ENCODE peak calls at places on chromosomes 1 and 21, in ten cellular contexts. One of them, this sample, is unnamed.

GRCh38 chr1:38258085-38258484 is 211.5 kb upstream of the POU3F1 start:
- DNase-seq in activated CD4-positive, CD25-positive, alpha-beta regulatory T cell treated with anti-CD3 and anti-CD28 coated beads, Interleukin-2, amount 50 U/mL, for 72 hours: no peak
- DNase-seq in iris pigment epithelial cell: no peak
- DNase-seq in GM20000: no peak
- DNase-seq in GDM1: no peak
- DNase-seq in stimulated activated CD4-positive, alpha-beta T cell treated with anti-CD3 and anti-CD28 coated beads, Interleukin-1b, Interleukin-23, amount 100 ng/mL, for 4 hours: no peak
- DNase-seq in T47D: no peak
- DNase-seq in brain microvascular endothelial cell: no peak
- DNase-seq in substantia nigra: no peak
- DNase-seq in Right ventricle myocardium inferior: no peak
- DNase-seq in this sample: no peak

GRCh38 chr1:71908313-71908712 is 374.0 kb downstream of the NEGR1 start:
- DNase-seq in activated CD4-positive, CD25-positive, alpha-beta regulatory T cell treated with anti-CD3 and anti-CD28 coated beads, Interleukin-2, amount 50 U/mL, for 72 hours: no peak
- DNase-seq in iris pigment epithelial cell: no peak
- DNase-seq in GM20000: no peak
- DNase-seq in GDM1: no peak
- DNase-seq in stimulated activated CD4-positive, alpha-beta T cell treated with anti-CD3 and anti-CD28 coated beads, Interleukin-1b, Interleukin-23, amount 100 ng/mL, for 4 hours: no peak
- DNase-seq in T47D: no peak
- DNase-seq in brain microvascular endothelial cell: no peak
- DNase-seq in substantia nigra: no peak
- DNase-seq in Right ventricle myocardium inferior: no peak
- DNase-seq in this sample: no peak

GRCh38 chr1:229887043-229887822 is 179.8 kb upstream of the GALNT2 start:
- DNase-seq in activated CD4-positive, CD25-positive, alpha-beta regulatory T cell treated with anti-CD3 and anti-CD28 coated beads, Interleukin-2, amount 50 U/mL, for 72 hours: no peak
- DNase-seq in iris pigment epithelial cell: no peak
- DNase-seq in GM20000: no peak
- DNase-seq in GDM1: no peak
- DNase-seq in stimulated activated CD4-positive, alpha-beta T cell treated with anti-CD3 and anti-CD28 coated beads, Interleukin-1b, Interleukin-23, amount 100 ng/mL, for 4 hours: no peak
- DNase-seq in T47D: peak; percentile 30
- DNase-seq in brain microvascular endothelial cell: no peak
- DNase-seq in substantia nigra: no peak
- DNase-seq in Right ventricle myocardium inferior: no peak
- DNase-seq in this sample: no peak

GRCh38 chr1:85623061-85623471 is 42.5 kb downstream of the CCN1 start:
- DNase-seq in activated CD4-positive, CD25-positive, alpha-beta regulatory T cell treated with anti-CD3 and anti-CD28 coated beads, Interleukin-2, amount 50 U/mL, for 72 hours: no peak
- DNase-seq in iris pigment epithelial cell: peak; percentile 95
- DNase-seq in GM20000: no peak
- DNase-seq in GDM1: no peak
- DNase-seq in stimulated activated CD4-positive, alpha-beta T cell treated with anti-CD3 and anti-CD28 coated beads, Interleukin-1b, Interleukin-23, amount 100 ng/mL, for 4 hours: no peak
- DNase-seq in T47D: no peak
- DNase-seq in brain microvascular endothelial cell: peak; percentile 90
- DNase-seq in substantia nigra: no peak
- DNase-seq in Right ventricle myocardium inferior: no peak
- DNase-seq in this sample: peak; percentile 36

GRCh38 chr1:247210062-247210385 is 38.2 kb upstream of the ZNF124 start:
- DNase-seq in activated CD4-positive, CD25-positive, alpha-beta regulatory T cell treated with anti-CD3 and anti-CD28 coated beads, Interleukin-2, amount 50 U/mL, for 72 hours: no peak
- DNase-seq in iris pigment epithelial cell: peak; percentile 17
- DNase-seq in GM20000: no peak
- DNase-seq in GDM1: no peak
- DNase-seq in stimulated activated CD4-positive, alpha-beta T cell treated with anti-CD3 and anti-CD28 coated beads, Interleukin-1b, Interleukin-23, amount 100 ng/mL, for 4 hours: no peak
- DNase-seq in T47D: no peak
- DNase-seq in brain microvascular endothelial cell: no peak
- DNase-seq in substantia nigra: no peak
- DNase-seq in Right ventricle myocardium inferior: no peak
- DNase-seq in this sample: peak; percentile 25

GRCh38 chr1:66335859-66336640 is 197.9 kb upstream of the SGIP1 start:
- DNase-seq in activated CD4-positive, CD25-positive, alpha-beta regulatory T cell treated with anti-CD3 and anti-CD28 coated beads, Interleukin-2, amount 50 U/mL, for 72 hours: peak; percentile 60
- DNase-seq in iris pigment epithelial cell: peak; percentile 71
- DNase-seq in GM20000: peak; percentile 59
- DNase-seq in GDM1: peak; percentile 87
- DNase-seq in stimulated activated CD4-positive, alpha-beta T cell treated with anti-CD3 and anti-CD28 coated beads, Interleukin-1b, Interleukin-23, amount 100 ng/mL, for 4 hours: peak; percentile 31
- DNase-seq in T47D: no peak
- DNase-seq in brain microvascular endothelial cell: peak; percentile 85
- DNase-seq in substantia nigra: peak; percentile 53
- DNase-seq in Right ventricle myocardium inferior: peak; percentile 85
- DNase-seq in this sample: peak; percentile 94

GRCh38 chr21:46004168-46004861 is 22.7 kb downstream of the COL6A1 start:
- DNase-seq in activated CD4-positive, CD25-positive, alpha-beta regulatory T cell treated with anti-CD3 and anti-CD28 coated beads, Interleukin-2, amount 50 U/mL, for 72 hours: no peak
- DNase-seq in iris pigment epithelial cell: no peak
- DNase-seq in GM20000: no peak
- DNase-seq in GDM1: no peak
- DNase-seq in stimulated activated CD4-positive, alpha-beta T cell treated with anti-CD3 and anti-CD28 coated beads, Interleukin-1b, Interleukin-23, amount 100 ng/mL, for 4 hours: no peak
- DNase-seq in T47D: no peak
- DNase-seq in brain microvascular endothelial cell: no peak
- DNase-seq in substantia nigra: no peak
- DNase-seq in Right ventricle myocardium inferior: no peak
- DNase-seq in this sample: no peak

GRCh38 chr1:227058321-227058751 is 118.2 kb downstream of the COQ8A start:
- DNase-seq in activated CD4-positive, CD25-positive, alpha-beta regulatory T cell treated with anti-CD3 and anti-CD28 coated beads, Interleukin-2, amount 50 U/mL, for 72 hours: no peak
- DNase-seq in iris pigment epithelial cell: peak; percentile 93
- DNase-seq in GM20000: no peak
- DNase-seq in GDM1: no peak
- DNase-seq in stimulated activated CD4-positive, alpha-beta T cell treated with anti-CD3 and anti-CD28 coated beads, Interleukin-1b, Interleukin-23, amount 100 ng/mL, for 4 hours: no peak
- DNase-seq in T47D: no peak
- DNase-seq in brain microvascular endothelial cell: peak; percentile 77
- DNase-seq in substantia nigra: no peak
- DNase-seq in Right ventricle myocardium inferior: no peak
- DNase-seq in this sample: peak; percentile 45

GRCh38 chr1:232751393-232752140 is 53.6 kb upstream of the MAP10 start:
- DNase-seq in activated CD4-positive, CD25-positive, alpha-beta regulatory T cell treated with anti-CD3 and anti-CD28 coated beads, Interleukin-2, amount 50 U/mL, for 72 hours: no peak
- DNase-seq in iris pigment epithelial cell: no peak
- DNase-seq in GM20000: no peak
- DNase-seq in GDM1: peak; percentile 13
- DNase-seq in stimulated activated CD4-positive, alpha-beta T cell treated with anti-CD3 and anti-CD28 coated beads, Interleukin-1b, Interleukin-23, amount 100 ng/mL, for 4 hours: no peak
- DNase-seq in T47D: no peak
- DNase-seq in brain microvascular endothelial cell: no peak
- DNase-seq in substantia nigra: no peak
- DNase-seq in Right ventricle myocardium inferior: no peak
- DNase-seq in this sample: no peak